ENCODE peak calls at places on chromosome 4, in nine cellular contexts. One of them, this sample, is unnamed.
A peak's percentile ranks its signal among the peaks of the same experiment; 100 is the strongest.

GRCh38 chr4:3766207-3766790 is at the start of gene ADRA2C:
- DNase-seq in SK-N-SH: peak; percentile 87
- DNase-seq in tibial nerve: no peak
- DNase-seq in K562: peak; percentile 74
- DNase-seq in upper lobe of left lung: no peak
- DNase-seq in A549: peak; percentile 19
- DNase-seq in ovary: no peak
- DNase-seq in stomach: no peak
- DNase-seq in transverse colon: no peak
- DNase-seq in this sample: no peak

GRCh38 chr4:182488886-182489285 is 245.7 kb downstream of the TENM3 start:
- DNase-seq in K562: no peak
- DNase-seq in transverse colon: no peak
- DNase-seq in tibial nerve: no peak
- DNase-seq in A549: no peak
- DNase-seq in ovary: no peak
- DNase-seq in SK-N-SH: no peak
- DNase-seq in upper lobe of left lung: no peak
- DNase-seq in stomach: no peak
- DNase-seq in this sample: no peak

GRCh38 chr4:87589531-87589930 is 18.8 kb upstream of the DSPP start:
- DNase-seq in SK-N-SH: no peak
- DNase-seq in upper lobe of left lung: no peak
- DNase-seq in stomach: no peak
- DNase-seq in ovary: no peak
- DNase-seq in A549: no peak
- DNase-seq in K562: no peak
- DNase-seq in transverse colon: no peak
- DNase-seq in tibial nerve: no peak
- DNase-seq in this sample: no peak

GRCh38 chr4:30716158-30716557 is 4.0 kb upstream of the PCDH7 start:
- DNase-seq in stomach: no peak
- DNase-seq in K562: no peak
- DNase-seq in tibial nerve: no peak
- DNase-seq in ovary: no peak
- DNase-seq in upper lobe of left lung: no peak
- DNase-seq in A549: peak; percentile 6
- DNase-seq in transverse colon: no peak
- DNase-seq in SK-N-SH: peak; percentile 40
- DNase-seq in this sample: no peak

GRCh38 chr4:650951-651883 is 22.9 kb downstream of the ATP5ME start:
- DNase-seq in ovary: no peak
- DNase-seq in upper lobe of left lung: peak; percentile 75
- DNase-seq in A549: no peak
- DNase-seq in stomach: no peak
- DNase-seq in K562: no peak
- DNase-seq in transverse colon: no peak
- DNase-seq in SK-N-SH: no peak
- DNase-seq in tibial nerve: no peak
- DNase-seq in this sample: no peak

GRCh38 chr4:98055800-98056501 is 87.3 kb downstream of the STPG2 start:
- DNase-seq in tibial nerve: no peak
- DNase-seq in SK-N-SH: no peak
- DNase-seq in A549: no peak
- DNase-seq in stomach: no peak
- DNase-seq in transverse colon: no peak
- DNase-seq in ovary: no peak
- DNase-seq in K562: no peak
- DNase-seq in upper lobe of left lung: peak; percentile 20
- DNase-seq in this sample: no peak

GRCh38 chr4:181264908-181265307 is 978.3 kb upstream of the TENM3 start:
- DNase-seq in transverse colon: no peak
- DNase-seq in SK-N-SH: no peak
- DNase-seq in K562: no peak
- DNase-seq in tibial nerve: no peak
- DNase-seq in stomach: no peak
- DNase-seq in upper lobe of left lung: no peak
- DNase-seq in A549: no peak
- DNase-seq in ovary: no peak
- DNase-seq in this sample: no peak

GRCh38 chr4:41297832-41298231 is 41.1 kb downstream of the UCHL1 start:
- DNase-seq in tibial nerve: no peak
- DNase-seq in upper lobe of left lung: no peak
- DNase-seq in K562: no peak
- DNase-seq in ovary: no peak
- DNase-seq in SK-N-SH: no peak
- DNase-seq in transverse colon: no peak
- DNase-seq in A549: no peak
- DNase-seq in stomach: no peak
- DNase-seq in this sample: no peak

GRCh38 chr4:76515975-76516853 is 81.2 kb downstream of the SHROOM3 start:
- DNase-seq in transverse colon: no peak
- DNase-seq in tibial nerve: no peak
- DNase-seq in stomach: no peak
- DNase-seq in ovary: no peak
- DNase-seq in upper lobe of left lung: no peak
- DNase-seq in K562: no peak
- DNase-seq in A549: no peak
- DNase-seq in SK-N-SH: no peak
- DNase-seq in this sample: no peak

GRCh38 chr4:186249785-186250739 is 15.9 kb upstream of the F11 start:
- DNase-seq in A549: no peak
- DNase-seq in SK-N-SH: no peak
- DNase-seq in transverse colon: no peak
- DNase-seq in K562: no peak
- DNase-seq in tibial nerve: no peak
- DNase-seq in ovary: no peak
- DNase-seq in stomach: no peak
- DNase-seq in upper lobe of left lung: no peak
- DNase-seq in this sample: no peak

GRCh38 chr4:84502333-84502954 is 3.4 kb upstream of the NKX6-1 start:
- DNase-seq in tibial nerve: no peak
- DNase-seq in A549: no peak
- DNase-seq in stomach: no peak
- DNase-seq in upper lobe of left lung: no peak
- DNase-seq in SK-N-SH: no peak
- DNase-seq in K562: no peak
- DNase-seq in ovary: no peak
- DNase-seq in transverse colon: no peak
- DNase-seq in this sample: no peak

GRCh38 chr4:168564024-168564423 is 67.2 kb downstream of the PALLD start:
- DNase-seq in A549: no peak
- DNase-seq in transverse colon: no peak
- DNase-seq in upper lobe of left lung: no peak
- DNase-seq in SK-N-SH: no peak
- DNase-seq in ovary: no peak
- DNase-seq in stomach: no peak
- DNase-seq in tibial nerve: no peak
- DNase-seq in K562: no peak
- DNase-seq in this sample: no peak

GRCh38 chr4:168560184-168560834 is 63.5 kb downstream of the PALLD start:
- DNase-seq in SK-N-SH: no peak
- DNase-seq in upper lobe of left lung: no peak
- DNase-seq in stomach: peak; percentile 37
- DNase-seq in A549: no peak
- DNase-seq in K562: no peak
- DNase-seq in tibial nerve: no peak
- DNase-seq in transverse colon: no peak
- DNase-seq in ovary: no peak
- DNase-seq in this sample: no peak

GRCh38 chr4:168558587-168558986 is 61.7 kb downstream of the PALLD start:
- DNase-seq in transverse colon: no peak
- DNase-seq in ovary: no peak
- DNase-seq in SK-N-SH: no peak
- DNase-seq in K562: no peak
- DNase-seq in upper lobe of left lung: no peak
- DNase-seq in tibial nerve: no peak
- DNase-seq in A549: no peak
- DNase-seq in stomach: no peak
- DNase-seq in this sample: no peak

GRCh38 chr4:168560835-168561210 is 64.0 kb downstream of the PALLD start:
- DNase-seq in ovary: no peak
- DNase-seq in SK-N-SH: no peak
- DNase-seq in tibial nerve: no peak
- DNase-seq in transverse colon: no peak
- DNase-seq in K562: no peak
- DNase-seq in A549: no peak
- DNase-seq in stomach: no peak
- DNase-seq in upper lobe of left lung: no peak
- DNase-seq in this sample: no peak

GRCh38 chr4:168562021-168562691 is 65.3 kb downstream of the PALLD start:
- DNase-seq in ovary: no peak
- DNase-seq in SK-N-SH: no peak
- DNase-seq in tibial nerve: no peak
- DNase-seq in stomach: no peak
- DNase-seq in A549: no peak
- DNase-seq in upper lobe of left lung: no peak
- DNase-seq in K562: no peak
- DNase-seq in transverse colon: no peak
- DNase-seq in this sample: no peak
- TF ChIP-seq EP300 in ovary: no peak
- TF ChIP-seq EP300 in SK-N-SH: no peak
- TF ChIP-seq EP300 in tibial nerve: no peak
- TF ChIP-seq EP300 in stomach: no peak
- TF ChIP-seq EP300 in A549: no peak
- TF ChIP-seq EP300 in upper lobe of left lung: no peak
- TF ChIP-seq EP300 in K562: no peak
- TF ChIP-seq EP300 in transverse colon: no peak
- TF ChIP-seq EP300 in this sample: no peak

GRCh38 chr4:102732678-102733445 is 27.9 kb downstream of the MANBA start:
- DNase-seq in K562: no peak
- DNase-seq in transverse colon: no peak
- DNase-seq in upper lobe of left lung: no peak
- DNase-seq in ovary: no peak
- DNase-seq in tibial nerve: no peak
- DNase-seq in A549: no peak
- DNase-seq in SK-N-SH: no peak
- DNase-seq in stomach: no peak
- DNase-seq in this sample: no peak
- H3K4me1 ChIP-seq in K562: peaks cover 14% of the 10 kb centered on the region
- H3K4me1 ChIP-seq in transverse colon: peaks cover 3% of the 10 kb centered on the region
- H3K4me1 ChIP-seq in upper lobe of left lung: peaks cover 9% of the 10 kb centered on the region
- H3K4me1 ChIP-seq in ovary: no peaks in the 10 kb centered on the region
- H3K4me1 ChIP-seq in tibial nerve: no peaks in the 10 kb centered on the region
- H3K4me1 ChIP-seq in A549: peaks cover 13% of the 10 kb centered on the region
- H3K4me1 ChIP-seq in SK-N-SH: no peaks in the 10 kb centered on the region
- H3K4me1 ChIP-seq in stomach: peaks cover 26% of the 10 kb centered on the region
- H3K4me1 ChIP-seq in this sample: peaks cover 4% of the 10 kb centered on the region

GRCh38 chr4:157075811-157076577 is at the start of gene GLRB:
- DNase-seq in upper lobe of left lung: peak; percentile 88
- DNase-seq in transverse colon: no peak
- DNase-seq in stomach: no peak
- DNase-seq in A549: peak; percentile 18
- DNase-seq in K562: no peak
- DNase-seq in SK-N-SH: peak; percentile 89
- DNase-seq in ovary: no peak
- DNase-seq in tibial nerve: no peak
- DNase-seq in this sample: no peak
- TF ChIP-seq EP300 in upper lobe of left lung: no peak
- TF ChIP-seq EP300 in transverse colon: no peak
- TF ChIP-seq EP300 in stomach: no peak
- TF ChIP-seq EP300 in A549: no peak
- TF ChIP-seq EP300 in K562: no peak
- TF ChIP-seq EP300 in SK-N-SH: no peak
- TF ChIP-seq EP300 in ovary: no peak
- TF ChIP-seq EP300 in tibial nerve: no peak
- TF ChIP-seq EP300 in this sample: no peak

GRCh38 chr4:90078440-90078839 is 48.8 kb upstream of the CCSER1 start:
- DNase-seq in transverse colon: no peak
- DNase-seq in upper lobe of left lung: no peak
- DNase-seq in SK-N-SH: no peak
- DNase-seq in stomach: no peak
- DNase-seq in A549: no peak
- DNase-seq in K562: no peak
- DNase-seq in tibial nerve: no peak
- DNase-seq in ovary: no peak
- DNase-seq in this sample: no peak
- H3K4me1 ChIP-seq in transverse colon: no peaks in the 10 kb centered on the region
- H3K4me1 ChIP-seq in upper lobe of left lung: no peaks in the 10 kb centered on the region
- H3K4me1 ChIP-seq in SK-N-SH: no peaks in the 10 kb centered on the region
- H3K4me1 ChIP-seq in stomach: no peaks in the 10 kb centered on the region
- H3K4me1 ChIP-seq in A549: no peaks in the 10 kb centered on the region
- H3K4me1 ChIP-seq in K562: no peaks in the 10 kb centered on the region
- H3K4me1 ChIP-seq in tibial nerve: no peaks in the 10 kb centered on the region
- H3K4me1 ChIP-seq in ovary: no peaks in the 10 kb centered on the region
- H3K4me1 ChIP-seq in this sample: no peaks in the 10 kb centered on the region